ENCODE peak calls at places on chromosome 13, in four cellular contexts. O is GM12878, R is K562, B is GM12891. I is an unnamed sample.

GRCh38 chr13:80962855-80963254 is 621.9 kb upstream of the SPRY2 start:
- DNase-seq in O (no peak), R (no peak), B (no peak), I (no peak)

GRCh38 chr13:43285891-43286602 is 262.7 kb downstream of the DNAJC15 start:
- DNase-seq in O (no peak), R (no peak), B (no peak), I (no peak)

GRCh38 chr13:28375250-28375930 is 119.5 kb downstream of the FLT1 start:
- DNase-seq in O (no peak), R (peak), B (no peak), I (no peak)

GRCh38 chr13:103931885-103932284 is 865.7 kb upstream of the SLC10A2 start:
- DNase-seq in O (no peak), R (no peak), B (no peak), I (no peak)

GRCh38 chr13:49840266-49840665 is 47.8 kb upstream of the KPNA3 start:
- DNase-seq in O (no peak), R (peak), B (no peak), I (peak)

GRCh38 chr13:27147530-27148170 is 24.0 kb downstream of the USP12 start:
- DNase-seq in O (peak), R (no peak), B (peak), I (no peak)

GRCh38 chr13:83086948-83087347 is 795.3 kb downstream of the SLITRK1 start:
- DNase-seq in O (no peak), R (no peak), B (no peak), I (no peak)

GRCh38 chr13:33208290-33208990 is 77.1 kb downstream of the STARD13 start:
- DNase-seq in O (no peak), R (no peak), B (no peak), I (no peak)

GRCh38 chr13:75368167-75368566 is 113.8 kb downstream of the TBC1D4 start:
- DNase-seq in O (no peak), R (no peak), B (no peak), I (no peak)

GRCh38 chr13:107854880-107855279 is 360.5 kb downstream of the LIG4 start:
- DNase-seq in O (no peak), R (peak), B (no peak), I (no peak)

GRCh38 chr13:103883698-103884097 is 817.5 kb upstream of the SLC10A2 start:
- DNase-seq in O (no peak), R (no peak), B (no peak), I (no peak)

GRCh38 chr13:72180253-72180952 is 313.4 kb upstream of the DACH1 start:
- DNase-seq in O (no peak), R (no peak), B (no peak), I (no peak)

GRCh38 chr13:79307866-79308298 is 98.2 kb downstream of the RBM26 start:
- DNase-seq in O (no peak), R (no peak), B (no peak), I (no peak)

GRCh38 chr13:66803759-66804456 is 426.2 kb downstream of the PCDH9 start:
- DNase-seq in O (no peak), R (no peak), B (no peak), I (no peak)

GRCh38 chr13:32796754-32797153 is 210.5 kb downstream of the PDS5B start:
- DNase-seq in O (no peak), R (no peak), B (no peak), I (no peak)

GRCh38 chr13:65585346-65585745 is 1644.8 kb downstream of the PCDH9 start:
- DNase-seq in O (no peak), R (no peak), B (no peak), I (no peak)

GRCh38 chr13:106182404-106182803 is 353.1 kb downstream of the EFNB2 start:
- DNase-seq in O (no peak), R (no peak), B (no peak), I (peak)

GRCh38 chr13:45178349-45179142 is 22.3 kb downstream of the KCTD4 start:
- DNase-seq in O (no peak), R (peak), B (no peak), I (no peak)

GRCh38 chr13:19845758-19846157 is 17.7 kb downstream of the ZMYM5 start:
- DNase-seq in O (no peak), R (peak), B (no peak), I (no peak)

GRCh38 chr13:46288570-46289259 is 77.0 kb downstream of the LRRC63 start:
- DNase-seq in O (peak), R (peak), B (no peak), I (peak)

GRCh38 chr13:106520205-106521004 is 15.1 kb downstream of the EFNB2 start:
- DNase-seq in O (no peak), R (no peak), B (no peak), I (no peak)

GRCh38 chr13:98143601-98144500 is 957 bp downstream of the FARP1 start:
- DNase-seq in O (no peak), R (no peak), B (no peak), I (no peak)
- TF ChIP-seq SPI1 in O (no peak), R (no peak), B (no peak), I (no peak)

GRCh38 chr13:76937416-76937815 is 10.9 kb upstream of the ACOD1 start:
- DNase-seq in O (no peak), R (no peak), B (no peak), I (no peak)
- TF ChIP-seq SPI1 in O (no peak), R (no peak), B (no peak), I (no peak)

GRCh38 chr13:99896712-99897440 is 74.7 kb downstream of the ZIC5 start:
- DNase-seq in O (no peak), R (no peak), B (no peak), I (no peak)
- TF ChIP-seq SPI1 in O (no peak), R (no peak), B (no peak), I (no peak)

DNA sequence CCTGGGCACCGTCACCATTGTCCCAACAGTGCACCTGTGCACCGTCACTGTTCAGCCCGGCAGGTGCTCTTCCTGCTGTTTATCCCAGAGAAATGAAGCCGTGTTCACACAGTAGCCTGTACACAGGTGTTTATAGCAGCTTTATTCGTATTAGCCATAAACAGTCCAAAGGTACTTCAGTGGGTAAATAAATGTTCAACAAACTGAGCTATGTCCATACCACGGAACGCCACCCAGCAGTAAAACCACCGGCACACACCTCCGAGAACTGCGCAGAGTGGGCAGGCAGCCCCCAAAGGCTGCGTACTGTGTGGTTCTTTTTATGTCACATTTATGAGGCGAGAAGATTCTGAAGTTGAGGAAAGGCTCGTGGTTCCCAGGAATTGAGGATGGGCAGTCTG is 44.9 kb upstream of the DCUN1D2 start:
- DNase-seq in O (no peak), R (no peak), B (no peak), I (no peak)
- TF ChIP-seq SPI1 in O (no peak), R (no peak), B (no peak), I (no peak)

GRCh38 chr13:23966691-23967615 is 69.7 kb upstream of the C1QTNF9B start:
- DNase-seq in O (peak), R (no peak), B (no peak), I (no peak)

GRCh38 chr13:23966221-23966690 is 69.0 kb upstream of the C1QTNF9B start:
- DNase-seq in O (no peak), R (no peak), B (no peak), I (no peak)

GRCh38 chr13:23963947-23964346 is 66.6 kb upstream of the C1QTNF9B start:
- DNase-seq in O (no peak), R (no peak), B (no peak), I (no peak)

GRCh38 chr13:23965346-23965745 is 68.0 kb upstream of the C1QTNF9B start:
- DNase-seq in O (no peak), R (no peak), B (no peak), I (no peak)

GRCh38 chr13:23969672-23970071 is 72.4 kb upstream of the C1QTNF9B start:
- DNase-seq in O (no peak), R (no peak), B (no peak), I (no peak)
- TF ChIP-seq SPI1 in O (no peak), R (no peak), B (no peak), I (no peak)

GRCh38 chr13:112140366-112140765 is 73.4 kb downstream of the SOX1 start:
- DNase-seq in O (no peak), R (no peak), B (no peak), I (no peak)
- TF ChIP-seq SPI1 in O (no peak), R (no peak), B (no peak), I (no peak)

DNA sequence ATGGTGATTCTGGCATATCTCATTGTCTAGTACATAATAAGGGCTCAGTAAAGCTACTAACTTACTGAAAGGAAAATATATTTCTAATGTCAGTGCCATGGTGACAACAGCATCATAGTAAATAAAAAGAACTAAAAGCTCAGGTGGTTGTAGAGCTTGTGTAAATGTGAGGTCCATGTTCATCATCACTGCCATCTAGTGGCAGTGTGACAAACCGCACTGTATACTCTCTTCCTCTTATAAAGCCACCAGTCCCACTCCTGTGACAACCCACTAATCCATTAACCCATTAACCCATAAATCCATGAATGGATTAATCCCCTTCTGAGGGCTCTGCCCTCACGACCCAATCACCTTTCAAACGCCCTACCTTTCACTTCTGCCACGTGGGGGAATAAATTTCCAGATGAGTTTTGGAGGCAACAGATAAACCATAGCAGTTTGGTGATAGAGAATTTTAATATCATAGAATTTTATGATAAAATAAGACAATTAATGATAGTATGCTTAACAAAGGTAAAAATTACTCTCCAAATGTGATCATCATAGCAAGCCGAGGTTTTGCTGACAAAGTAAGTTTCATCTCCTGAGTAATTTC is 160.4 kb upstream of the SGCG start:
- DNase-seq in O (peak), R (peak), B (peak), I (peak)
- TF ChIP-seq SPI1 in O (peak), R (no peak), B (peak), I (peak)